ENCODE peak calls at places on chromosomes 1 and 21, in six cellular contexts. M is stimulated activated CD8-positive, alpha-beta memory T cell treated with anti-CD3 and anti-CD28 coated beads, Interleukin-15, amount 100 ng/mL, for 4 hours; A is cardiac muscle cell; V is nucleus accumbens; C is EL; E is PC-3. T is an unnamed sample.

GRCh38 chr1:19552291-19553010 is 67.1 kb upstream of the CAPZB start:
- DNase-seq in A (no peak), C (no peak), E (no peak), M (no peak), V (no peak), T (no peak)

GRCh38 chr1:41539999-41540398 is 55.5 kb upstream of the EDN2 start:
- DNase-seq in V (no peak), M (no peak), C (no peak), A (no peak), E (no peak), T (no peak)

GRCh38 chr1:38084700-38085099 is 38.1 kb upstream of the POU3F1 start:
- DNase-seq in A (no peak), C (no peak), M (no peak), E (no peak), V (no peak), T (no peak)

GRCh38 chr1:19606817-19607706 is 37.0 kb upstream of the NBL1 start:
- DNase-seq in E (no peak), M (no peak), V (no peak), A (no peak), C (no peak), T (no peak)

GRCh38 chr1:67646145-67647035 is 38.6 kb upstream of the GADD45A start:
- DNase-seq in C (peak; percentile 43), A (peak; percentile 54), V (no peak), E (peak; percentile 7), M (no peak), T (peak; percentile 50)

GRCh38 chr21:46509760-46510159 is 51.1 kb downstream of the DIP2A start:
- DNase-seq in A (peak; percentile 60), C (no peak), M (no peak), V (no peak), E (peak; percentile 98), T (no peak)

GRCh38 chr1:56915960-56916359 is 49.9 kb downstream of the C8B start:
- DNase-seq in M (no peak), C (no peak), E (no peak), V (no peak), A (no peak), T (no peak)

GRCh38 chr1:158916085-158916484 is 15.3 kb upstream of the PYHIN1 start:
- DNase-seq in M (no peak), V (no peak), C (no peak), A (no peak), E (no peak), T (no peak)

GRCh38 chr1:80657707-80658106 is 1143.0 kb upstream of the ADGRL2 start:
- DNase-seq in A (no peak), E (no peak), M (no peak), C (no peak), V (no peak), T (no peak)

GRCh38 chr1:57112148-57112547 is 146.3 kb upstream of the C8B start:
- DNase-seq in M (no peak), C (no peak), A (no peak), V (no peak), E (no peak), T (no peak)

GRCh38 chr1:30095451-30096025 is 627.8 kb downstream of the MATN1 start:
- DNase-seq in M (no peak), C (no peak), A (no peak), E (no peak), V (no peak), T (no peak)

GRCh38 chr1:94729287-94729686 is 90.9 kb upstream of the SLC44A3 start:
- DNase-seq in A (peak; percentile 89), E (peak; percentile 50), C (peak; percentile 84), M (no peak), V (no peak), T (no peak)

GRCh38 chr1:155254714-155255242 is 505 bp downstream of the ENTREP3 start:
- DNase-seq in V (no peak), A (no peak), E (peak; percentile 24), C (peak; percentile 39), M (no peak), T (no peak)

GRCh38 chr1:6962390-6962955 is 177.2 kb downstream of the CAMTA1 start:
- DNase-seq in V (no peak), C (no peak), M (no peak), E (no peak), A (peak; percentile 38), T (no peak)

GRCh38 chr1:212458817-212459216 is 26.1 kb downstream of the NENF start:
- DNase-seq in A (no peak), C (no peak), E (no peak), V (no peak), M (no peak), T (no peak)

GRCh38 chr1:86773331-86774288 is 69.2 kb downstream of the SH3GLB1 start:
- DNase-seq in A (peak; percentile 20), M (no peak), C (peak; percentile 53), V (no peak), E (peak; percentile 68), T (no peak)

GRCh38 chr1:115133440-115133839 is 44.1 kb upstream of the TSPAN2 start:
- DNase-seq in E (peak; percentile 52), V (no peak), M (no peak), A (peak; percentile 83), C (peak; percentile 68), T (no peak)

GRCh38 chr1:87763498-87763897 is 434.8 kb downstream of the LMO4 start:
- DNase-seq in E (no peak), M (no peak), C (no peak), A (no peak), V (no peak), T (no peak)

GRCh38 chr1:7265771-7266371 is 480.6 kb downstream of the CAMTA1 start:
- DNase-seq in V (no peak), M (no peak), C (peak; percentile 90), A (peak; percentile 34), E (peak; percentile 95), T (peak; percentile 67)

GRCh38 chr1:50978144-50978851 is 8.3 kb downstream of the CDKN2C start:
- DNase-seq in E (peak; percentile 74), A (peak; percentile 65), V (no peak), C (peak; percentile 74), M (no peak), T (peak; percentile 67)

GRCh38 chr1:19644422-19644760 is 280 bp downstream of the NBL1 start:
- DNase-seq in M (no peak), V (no peak), E (no peak), A (no peak), C (no peak), T (no peak)

GRCh38 chr1:31823780-31824179 is 8.0 kb upstream of the SPOCD1 start:
- DNase-seq in E (no peak), C (no peak), M (no peak), V (no peak), A (no peak), T (no peak)

GRCh38 chr1:8747879-8748825 is 69.3 kb downstream of the RERE start:
- DNase-seq in C (no peak), M (no peak), V (no peak), E (peak; percentile 19), A (peak; percentile 27), T (no peak)

GRCh38 chr1:59026472-59026948 is 242.7 kb upstream of the JUN start:
- DNase-seq in E (peak; percentile 64), M (no peak), V (no peak), C (peak; percentile 89), A (peak; percentile 26), T (no peak)

GRCh38 chr1:68644521-68644920 is 147.6 kb upstream of the DEPDC1 start:
- DNase-seq in V (no peak), E (no peak), A (no peak), M (no peak), C (no peak), T (no peak)

GRCh38 chr1:156599811-156600210 is 1.5 kb downstream of the GPATCH4 start:
- DNase-seq in C (no peak), A (no peak), M (no peak), E (peak; percentile 64), V (no peak), T (peak; percentile 40)

GRCh38 chr21:27382404-27382803 is 415.5 kb upstream of the ADAMTS5 start:
- DNase-seq in A (peak; percentile 21), C (no peak), M (no peak), V (no peak), E (no peak), T (no peak)

GRCh38 chr1:7885513-7886298 is 32.8 kb upstream of the UTS2 start:
- DNase-seq in A (no peak), E (peak; percentile 34), M (no peak), C (peak; percentile 11), V (no peak), T (peak; percentile 96)

GRCh38 chr1:5253036-5253435 is 598.6 kb downstream of the AJAP1 start:
- DNase-seq in C (no peak), A (no peak), M (no peak), V (no peak), E (no peak), T (no peak)

GRCh38 chr1:162305969-162306368 is 70.7 kb downstream of the SPATA46 start:
- DNase-seq in V (no peak), M (no peak), C (peak; percentile 23), E (peak; percentile 70), A (no peak), T (no peak)

GRCh38 chr1:1212780-1213152 is 1.2 kb downstream of the TNFRSF4 start:
- DNase-seq in V (no peak), E (no peak), C (no peak), M (peak; percentile 37), A (peak; percentile 16), T (no peak)

GRCh38 chr21:42006765-42007164 is 3.4 kb downstream of the ZBTB21 start:
- DNase-seq in A (no peak), C (no peak), E (no peak), V (no peak), M (no peak), T (no peak)

GRCh38 chr1:51341876-51342496 is 11.6 kb upstream of the TTC39A start:
- DNase-seq in M (no peak), V (no peak), C (peak; percentile 18), A (no peak), E (no peak), T (no peak)

GRCh38 chr1:16171314-16172223 is 15.7 kb upstream of the EPHA2 start:
- DNase-seq in A (no peak), V (no peak), M (no peak), E (peak; percentile 3), C (no peak), T (no peak)

GRCh38 chr1:11341881-11342552 is 69.0 kb downstream of the UBIAD1 start:
- DNase-seq in A (no peak), M (no peak), V (no peak), C (no peak), E (no peak), T (no peak)

GRCh38 chr1:75487399-75487798 is 123.5 kb downstream of the SLC44A5 start:
- DNase-seq in M (no peak), V (no peak), A (no peak), C (no peak), E (no peak), T (no peak)

T was measured in T47D.